ENCODE peak calls at places on chromosomes 1 and 21, in ten cellular contexts. P is pancreas; K is upper lobe of right lung; I is brain microvascular endothelial cell; A is effector memory CD4-positive, alpha-beta T cell; R is psoas muscle; Q is left ventricle myocardium inferior; D is right lobe of liver; T is lower lobe of right lung; H is cardiac muscle cell. S is an unnamed sample.

GRCh38 chr1:204410764-204411450 is 710 bp downstream of the PPP1R15B start:
- DNase-seq in I (peak; percentile 40), A (no peak), P (peak; percentile 58), H (peak; percentile 61), D (peak; percentile 67), Q (peak; percentile 54), K (no peak), R (peak; percentile 52), T (peak; percentile 75), S (no peak)

GRCh38 chr1:40650075-40650474 is 15.4 kb downstream of the RIMS3 start:
- DNase-seq in Q (no peak), H (peak; percentile 18), I (no peak), R (no peak), K (no peak), T (no peak), D (no peak), P (no peak), A (no peak), S (no peak)

GRCh38 chr21:18060402-18060801 is 184.2 kb upstream of the CHODL start:
- DNase-seq in Q (no peak), T (no peak), I (no peak), P (no peak), H (no peak), R (no peak), A (no peak), K (no peak), D (no peak), S (no peak)

GRCh38 chr1:65946376-65946775 is 153.7 kb downstream of the PDE4B start:
- DNase-seq in H (no peak), T (no peak), D (no peak), K (no peak), P (no peak), R (no peak), A (no peak), I (no peak), Q (no peak), S (no peak)

GRCh38 chr1:31763671-31764306 is 351 bp downstream of the ADGRB2 start:
- DNase-seq in P (no peak), Q (no peak), K (no peak), A (no peak), H (no peak), I (no peak), D (no peak), T (no peak), R (no peak), S (no peak)

GRCh38 chr21:46368533-46369285 is 44.8 kb downstream of the PCNT start:
- DNase-seq in A (peak; percentile 25), I (no peak), R (no peak), Q (no peak), H (no peak), K (no peak), T (no peak), D (no peak), P (no peak), S (no peak)

GRCh38 chr1:77347646-77348045 is 65.8 kb downstream of the AK5 start:
- DNase-seq in I (peak; percentile 90), A (no peak), H (peak; percentile 88), D (no peak), P (no peak), T (no peak), R (no peak), K (no peak), Q (no peak), S (no peak)

GRCh38 chr21:14273736-14274538 is 58.0 kb downstream of the RBM11 start:
- DNase-seq in T (peak; percentile 83), H (peak; percentile 1), R (peak; percentile 32), A (no peak), D (peak; percentile 92), I (no peak), Q (peak; percentile 65), P (peak; percentile 78), K (peak; percentile 88), S (peak; percentile 8)

GRCh38 chr1:226083303-226084101 is 21.0 kb downstream of the H3-3A start:
- DNase-seq in H (peak; percentile 88), P (peak; percentile 90), R (peak; percentile 88), A (peak; percentile 86), I (peak; percentile 75), D (peak; percentile 94), T (peak; percentile 93), Q (peak; percentile 92), K (peak; percentile 95), S (peak; percentile 92)

GRCh38 chr1:38238294-38238693 is 191.7 kb upstream of the POU3F1 start:
- DNase-seq in R (no peak), K (no peak), Q (no peak), I (no peak), P (no peak), D (no peak), H (no peak), T (no peak), A (no peak), S (no peak)

GRCh38 chr1:14323665-14324630 is 274.5 kb upstream of the KAZN start:
- DNase-seq in I (no peak), P (no peak), R (no peak), T (no peak), D (no peak), K (no peak), A (no peak), Q (no peak), H (no peak), S (no peak)

GRCh38 chr1:21082078-21082477 is 94.6 kb downstream of the EIF4G3 start:
- DNase-seq in T (no peak), A (no peak), Q (no peak), I (no peak), P (no peak), H (no peak), K (no peak), D (no peak), R (no peak), S (no peak)

GRCh38 chr1:221810406-221810805 is 68.5 kb upstream of the DUSP10 start:
- DNase-seq in P (no peak), H (no peak), I (peak; percentile 71), R (no peak), Q (no peak), A (no peak), K (no peak), D (no peak), T (no peak), S (no peak)

GRCh38 chr1:155006601-155007101 is 4.0 kb downstream of the ZBTB7B start:
- DNase-seq in R (no peak), D (no peak), P (no peak), A (no peak), Q (no peak), I (no peak), K (no peak), H (peak; percentile 41), T (no peak), S (no peak)

DNA sequence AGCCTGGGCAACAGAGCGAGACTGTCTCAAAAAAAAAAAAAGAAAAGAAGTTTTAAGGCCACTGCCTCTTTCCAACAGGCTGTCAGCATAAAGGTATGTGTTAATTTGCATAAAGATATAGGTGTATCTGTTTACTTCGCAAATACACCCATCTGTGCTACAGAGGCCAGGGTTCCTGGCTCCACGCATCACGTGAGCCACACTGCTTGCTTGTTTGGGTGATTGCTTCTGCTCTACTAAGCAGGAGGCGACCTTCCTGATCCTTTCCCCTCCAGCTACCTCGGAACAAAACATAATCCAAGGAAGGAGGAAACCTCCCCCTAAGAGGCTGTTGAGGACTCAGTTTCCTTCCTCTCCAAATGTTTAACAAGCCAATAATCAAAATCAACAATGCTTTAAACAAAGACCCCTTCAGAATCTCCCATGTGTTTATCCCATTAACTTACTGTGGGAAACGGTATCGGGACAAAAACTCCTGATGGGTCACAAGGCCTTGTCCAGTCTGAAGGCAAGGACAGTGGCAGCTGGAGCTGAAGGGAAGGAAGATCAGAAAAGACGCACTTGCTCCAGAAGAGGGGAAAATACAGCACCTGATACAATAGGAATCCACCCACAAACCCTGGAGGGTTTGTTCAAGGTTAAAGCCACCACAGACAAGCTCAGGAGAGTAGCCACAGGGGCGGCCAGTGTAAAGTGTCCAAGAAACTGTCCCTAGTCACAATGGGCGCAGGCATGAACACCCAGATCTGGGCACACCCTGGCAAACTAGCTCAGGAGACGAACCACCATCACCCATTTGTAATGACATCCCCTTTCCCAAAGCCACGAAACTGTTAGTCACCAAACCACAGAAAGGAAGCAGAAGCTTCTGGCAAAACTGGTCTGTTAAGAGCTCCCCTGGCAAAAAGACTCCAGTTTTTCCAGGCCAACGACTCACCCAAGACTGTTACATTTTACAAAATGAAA is 17.2 kb downstream of the CTNNBIP1 start:
- DNase-seq in A (no peak), I (peak; percentile 72), H (peak; percentile 57), T (no peak), K (no peak), R (no peak), Q (no peak), D (no peak), P (peak; percentile 30), S (no peak)
- H3K27ac ChIP-seq in A (no peak overlapping the region), I (no peak overlapping the region), H (peak overlapping the region; percentile 39), T (peak overlapping the region; percentile 72), K (peak overlapping the region; percentile 73), R (peak overlapping the region; percentile 68), Q (peak overlapping the region; percentile 88), D (no peak overlapping the region), P (peak overlapping the region; percentile 71), S (peak overlapping the region; percentile 25)

DNA sequence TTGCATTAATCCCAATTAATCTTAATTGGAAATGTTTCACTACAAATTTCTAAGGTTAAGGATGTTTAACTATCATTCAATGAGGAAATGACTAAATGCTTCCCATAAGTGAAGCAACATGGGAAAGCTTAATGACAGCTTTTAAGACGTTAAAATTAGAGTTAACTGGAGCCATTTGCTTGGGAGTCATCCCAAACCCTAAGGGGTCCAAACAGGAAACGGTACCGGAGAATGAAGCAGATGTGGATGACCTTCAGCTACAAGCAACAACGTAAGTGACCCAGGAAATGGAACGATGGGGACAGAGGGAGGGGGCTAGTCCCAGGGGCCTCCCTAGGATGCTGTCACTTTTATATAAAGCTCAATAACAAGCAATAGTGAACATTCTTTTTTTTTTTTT is 62.2 kb downstream of the CAPZB start:
- DNase-seq in D (no peak), H (no peak), Q (no peak), A (no peak), K (no peak), I (no peak), R (no peak), P (no peak), T (no peak), S (peak; percentile 26)
- H3K27ac ChIP-seq in D (no peak overlapping the region), H (no peak overlapping the region), Q (peak overlapping the region; percentile 77), A (no peak overlapping the region), K (peak overlapping the region; percentile 33), I (no peak overlapping the region), R (peak overlapping the region; percentile 60), P (no peak overlapping the region), T (no peak overlapping the region), S (no peak overlapping the region)

GRCh38 chr1:22808846-22809501 is 98.3 kb downstream of the EPHB2 start:
- DNase-seq in R (peak; percentile 72), K (no peak), D (no peak), P (no peak), I (peak; percentile 72), T (peak; percentile 48), H (peak; percentile 91), Q (peak; percentile 68), A (no peak), S (peak; percentile 72)
- H3K27ac ChIP-seq in R (no peak overlapping the region), K (peak overlapping the region; percentile 24), D (no peak overlapping the region), P (no peak overlapping the region), I (peak overlapping the region; percentile 16), T (no peak overlapping the region), H (peak overlapping the region; percentile 50), Q (peak overlapping the region; percentile 47), A (no peak overlapping the region), S (peak overlapping the region; percentile 46)

DNA sequence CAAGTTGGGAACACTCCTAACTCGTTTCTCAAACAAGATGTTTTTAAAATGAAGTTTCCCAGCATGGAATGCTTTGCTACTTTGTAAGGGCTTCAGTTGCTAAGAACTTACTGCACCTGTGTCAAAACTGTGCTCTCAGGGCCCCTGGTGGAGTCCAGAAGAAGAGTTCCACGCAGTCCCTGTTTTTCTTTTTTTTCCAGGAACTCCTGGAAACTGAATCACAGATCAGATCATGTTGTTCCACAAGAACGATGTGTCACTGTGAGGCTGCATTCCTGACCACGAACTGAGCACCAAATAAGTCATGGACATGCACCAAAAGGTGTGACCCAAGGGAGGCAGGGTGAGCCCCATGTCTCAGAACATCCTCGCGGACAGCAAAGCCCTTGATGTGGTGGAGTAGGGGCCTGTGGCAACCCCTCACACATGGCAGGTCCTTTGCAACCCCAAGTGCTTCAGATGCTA is 257.2 kb downstream of the KCNJ6 start:
- DNase-seq in P (peak; percentile 23), H (peak; percentile 49), A (no peak), I (peak; percentile 69), K (no peak), D (no peak), T (no peak), R (peak; percentile 38), Q (no peak), S (no peak)
- H3K27ac ChIP-seq in P (peak overlapping the region; percentile 55), H (no peak overlapping the region), A (no peak overlapping the region), I (no peak overlapping the region), K (peak overlapping the region; percentile 33), D (no peak overlapping the region), T (peak overlapping the region; percentile 67), R (no peak overlapping the region), Q (peak overlapping the region; percentile 48), S (no peak overlapping the region)

S was measured in ovary.